ENCODE peak calls at places on chromosomes 3 and 15, in four cellular contexts. One of them, this sample, is unnamed.

GRCh38 chr3:172760406-172760805 is 9.9 kb downstream of the ECT2 start:
- DNase-seq in GM03348: no peak
- DNase-seq in CD4-positive, CD25-positive, alpha-beta regulatory T cell: no peak
- DNase-seq in GM12891: no peak
- DNase-seq in this sample: no peak

GRCh38 chr3:128360705-128361271 is 105.9 kb downstream of the DNAJB8 start:
- DNase-seq in GM03348: peak; percentile 29
- DNase-seq in CD4-positive, CD25-positive, alpha-beta regulatory T cell: no peak
- DNase-seq in GM12891: no peak
- DNase-seq in this sample: no peak

GRCh38 chr3:42690191-42690590 is 4.9 kb downstream of the KLHL40 start:
- DNase-seq in GM03348: no peak
- DNase-seq in CD4-positive, CD25-positive, alpha-beta regulatory T cell: no peak
- DNase-seq in GM12891: no peak
- DNase-seq in this sample: peak; percentile 29

GRCh38 chr3:60839242-60839641 is 412.0 kb downstream of the FHIT start:
- DNase-seq in GM03348: no peak
- DNase-seq in CD4-positive, CD25-positive, alpha-beta regulatory T cell: no peak
- DNase-seq in GM12891: no peak
- DNase-seq in this sample: no peak

GRCh38 chr3:196941846-196942225 is 492 bp downstream of the NCBP2 start:
- DNase-seq in GM03348: peak; percentile 72
- DNase-seq in CD4-positive, CD25-positive, alpha-beta regulatory T cell: peak; percentile 55
- DNase-seq in GM12891: peak; percentile 37
- DNase-seq in this sample: peak; percentile 72

GRCh38 chr15:79218588-79219200 is 63.8 kb upstream of the ANKRD34C start:
- DNase-seq in GM03348: peak; percentile 29
- DNase-seq in CD4-positive, CD25-positive, alpha-beta regulatory T cell: no peak
- DNase-seq in GM12891: no peak
- DNase-seq in this sample: no peak

GRCh38 chr3:2869905-2870304 is 240.3 kb downstream of the IL5RA start:
- DNase-seq in GM03348: no peak
- DNase-seq in CD4-positive, CD25-positive, alpha-beta regulatory T cell: no peak
- DNase-seq in GM12891: no peak
- DNase-seq in this sample: no peak

GRCh38 chr3:156643729-156644389 is 30.5 kb upstream of the TIPARP start:
- DNase-seq in GM03348: no peak
- DNase-seq in CD4-positive, CD25-positive, alpha-beta regulatory T cell: no peak
- DNase-seq in GM12891: no peak
- DNase-seq in this sample: no peak

GRCh38 chr3:59069838-59070237 is 20.0 kb upstream of the CFAP20DC start:
- DNase-seq in GM03348: no peak
- DNase-seq in CD4-positive, CD25-positive, alpha-beta regulatory T cell: no peak
- DNase-seq in GM12891: no peak
- DNase-seq in this sample: no peak

GRCh38 chr3:188309437-188310269 is 155.7 kb downstream of the LPP start:
- DNase-seq in GM03348: no peak
- DNase-seq in CD4-positive, CD25-positive, alpha-beta regulatory T cell: no peak
- DNase-seq in GM12891: no peak
- DNase-seq in this sample: no peak

GRCh38 chr15:83504365-83504764 is 57.2 kb downstream of the SH3GL3 start:
- DNase-seq in GM03348: no peak
- DNase-seq in CD4-positive, CD25-positive, alpha-beta regulatory T cell: no peak
- DNase-seq in GM12891: no peak
- DNase-seq in this sample: no peak

GRCh38 chr3:11024181-11024580 is 31.6 kb downstream of the SLC6A1 start:
- DNase-seq in GM03348: no peak
- DNase-seq in CD4-positive, CD25-positive, alpha-beta regulatory T cell: no peak
- DNase-seq in GM12891: no peak
- DNase-seq in this sample: no peak

GRCh38 chr15:75107905-75108838 is 84.8 kb downstream of the PPCDC start:
- DNase-seq in GM03348: peak; percentile 77
- DNase-seq in CD4-positive, CD25-positive, alpha-beta regulatory T cell: peak; percentile 3
- DNase-seq in GM12891: no peak
- DNase-seq in this sample: no peak

GRCh38 chr3:36282774-36283173 is 97.5 kb upstream of the STAC start:
- DNase-seq in GM03348: no peak
- DNase-seq in CD4-positive, CD25-positive, alpha-beta regulatory T cell: no peak
- DNase-seq in GM12891: no peak
- DNase-seq in this sample: no peak

GRCh38 chr3:178255315-178255714 is 280.9 kb upstream of the KCNMB2 start:
- DNase-seq in GM03348: no peak
- DNase-seq in CD4-positive, CD25-positive, alpha-beta regulatory T cell: no peak
- DNase-seq in GM12891: no peak
- DNase-seq in this sample: no peak

GRCh38 chr15:25236143-25236860 is 202.5 kb downstream of the UBE3A start:
- DNase-seq in GM03348: no peak
- DNase-seq in CD4-positive, CD25-positive, alpha-beta regulatory T cell: no peak
- DNase-seq in GM12891: no peak
- DNase-seq in this sample: peak; percentile 39